ENCODE peak calls at places on chromosomes 12 and 14, in ten cellular contexts. H is EL, G is iris pigment epithelial cell, Z is A549, F is AG04450, W is mesothelial cell of epicardium, K is HFF-Myc, T is SK-N-DZ, A is DMS 273 treated with DMSO at 0.1 percent for 48 hours, C is LoVo. V is an unnamed sample.

GRCh38 chr14:94049625-94050023 is 23.5 kb downstream of the OTUB2 start:
- DNase-seq in H (no peak), G (no peak), Z (no peak), F (no peak), W (no peak), K (no peak), T (no peak), A (no peak), C (no peak), V (no peak)

GRCh38 chr12:49448858-49449257 is 81.6 kb downstream of the SPATS2 start:
- DNase-seq in H (no peak), G (no peak), Z (no peak), F (no peak), W (no peak), K (no peak), T (no peak), A (no peak), C (no peak), V (no peak)

GRCh38 chr12:123608192-123608591 is 6.3 kb downstream of the DDX55 start:
- DNase-seq in H (no peak), G (no peak), Z (no peak), F (no peak), W (no peak), K (no peak), T (no peak), A (peak), C (no peak), V (no peak)

GRCh38 chr12:92030618-92031017 is 115.0 kb downstream of the BTG1 start:
- DNase-seq in H (no peak), G (peak), Z (no peak), F (no peak), W (no peak), K (no peak), T (no peak), A (no peak), C (no peak), V (no peak)

GRCh38 chr12:19894049-19894448 is 454.8 kb downstream of the AEBP2 start:
- DNase-seq in H (peak), G (peak), Z (no peak), F (no peak), W (no peak), K (no peak), T (no peak), A (no peak), C (no peak), V (peak)

GRCh38 chr14:39423793-39424192 is 8.4 kb downstream of the FBXO33 start:
- DNase-seq in H (no peak), G (no peak), Z (no peak), F (no peak), W (no peak), K (no peak), T (no peak), A (no peak), C (no peak), V (no peak)

GRCh38 chr12:77151030-77151429 is 85.7 kb upstream of the E2F7 start:
- DNase-seq in H (no peak), G (no peak), Z (no peak), F (no peak), W (no peak), K (no peak), T (no peak), A (no peak), C (peak), V (no peak)

GRCh38 chr12:82688035-82688501 is 1.4 kb downstream of the TMTC2 start:
- DNase-seq in H (peak), G (peak), Z (peak), F (no peak), W (no peak), K (no peak), T (peak), A (no peak), C (peak), V (no peak)

GRCh38 chr12:45170456-45171042 is 45.3 kb upstream of the ANO6 start:
- DNase-seq in H (peak), G (peak), Z (peak), F (peak), W (peak), K (peak), T (peak), A (peak), C (peak), V (peak)

GRCh38 chr12:69254046-69254445 is 14.7 kb downstream of the CPSF6 start:
- DNase-seq in H (peak), G (peak), Z (peak), F (no peak), W (no peak), K (no peak), T (peak), A (no peak), C (peak), V (peak)

GRCh38 chr12:5872745-5873144 is 72.3 kb downstream of the ANO2 start:
- DNase-seq in H (peak), G (no peak), Z (peak), F (no peak), W (no peak), K (no peak), T (no peak), A (no peak), C (peak), V (no peak)

GRCh38 chr12:124419292-124420040 is 124.6 kb downstream of the RFLNA start:
- DNase-seq in H (no peak), G (no peak), Z (no peak), F (peak), W (no peak), K (no peak), T (no peak), A (peak), C (no peak), V (no peak)

GRCh38 chr12:1566449-1567135 is 27.8 kb downstream of the FBXL14 start:
- DNase-seq in H (no peak), G (no peak), Z (no peak), F (no peak), W (no peak), K (no peak), T (no peak), A (no peak), C (no peak), V (no peak)

GRCh38 chr12:78403136-78403535 is 461.4 kb upstream of the SYT1 start:
- DNase-seq in H (peak), G (peak), Z (peak), F (no peak), W (no peak), K (peak), T (peak), A (no peak), C (no peak), V (no peak)

GRCh38 chr12:40188558-40189320 is 36.1 kb upstream of the LRRK2 start:
- DNase-seq in H (no peak), G (no peak), Z (no peak), F (no peak), W (no peak), K (no peak), T (no peak), A (no peak), C (no peak), V (no peak)

GRCh38 chr12:132557969-132558856 is 52.2 kb downstream of the LRCOL1 start:
- DNase-seq in H (no peak), G (no peak), Z (no peak), F (no peak), W (no peak), K (no peak), T (no peak), A (no peak), C (no peak), V (no peak)

GRCh38 chr12:100668939-100669536 is 95.6 kb downstream of the GAS2L3 start:
- DNase-seq in H (peak), G (peak), Z (peak), F (peak), W (peak), K (peak), T (peak), A (no peak), C (peak), V (peak)

GRCh38 chr12:47274725-47275124 is 195.0 kb upstream of the AMIGO2 start:
- DNase-seq in H (no peak), G (no peak), Z (no peak), F (no peak), W (no peak), K (no peak), T (no peak), A (no peak), C (no peak), V (no peak)

GRCh38 chr14:94036328-94037167 is 10.4 kb downstream of the OTUB2 start:
- DNase-seq in H (peak), G (peak), Z (peak), F (peak), W (peak), K (peak), T (peak), A (peak), C (peak), V (peak)

GRCh38 chr14:105067140-105067968 is 2.1 kb upstream of the GPR132 start:
- DNase-seq in H (peak), G (peak), Z (no peak), F (no peak), W (no peak), K (no peak), T (no peak), A (no peak), C (no peak), V (no peak)

GRCh38 chr12:66776974-66777373 is 98.1 kb upstream of the GRIP1 start:
- DNase-seq in H (no peak), G (no peak), Z (no peak), F (no peak), W (no peak), K (no peak), T (peak), A (no peak), C (no peak), V (no peak)

GRCh38 chr14:37901978-37902377 is 305.7 kb upstream of the SSTR1 start:
- DNase-seq in H (peak), G (peak), Z (no peak), F (no peak), W (no peak), K (peak), T (no peak), A (no peak), C (no peak), V (no peak)

GRCh38 chr12:32836710-32837109 is 59.9 kb downstream of the PKP2 start:
- DNase-seq in H (no peak), G (peak), Z (no peak), F (no peak), W (no peak), K (no peak), T (no peak), A (no peak), C (no peak), V (no peak)

GRCh38 chr14:61662001-61662400 is 33.3 kb upstream of the HIF1A start:
- DNase-seq in H (peak), G (peak), Z (no peak), F (no peak), W (no peak), K (no peak), T (no peak), A (no peak), C (no peak), V (no peak)

GRCh38 chr12:12887471-12887870 is 3.9 kb upstream of the GPRC5A start:
- DNase-seq in H (no peak), G (no peak), Z (peak), F (no peak), W (no peak), K (no peak), T (no peak), A (no peak), C (peak), V (no peak)

GRCh38 chr12:109277899-109278762 is 31.0 kb downstream of the FOXN4 start:
- DNase-seq in H (no peak), G (peak), Z (peak), F (peak), W (no peak), K (no peak), T (peak), A (peak), C (no peak), V (no peak)

GRCh38 chr12:45893240-45893639 is 97.1 kb downstream of the SCAF11 start:
- DNase-seq in H (peak), G (no peak), Z (peak), F (no peak), W (no peak), K (peak), T (no peak), A (no peak), C (no peak), V (no peak)

GRCh38 chr14:53842938-53843337 is 113.7 kb downstream of the BMP4 start:
- DNase-seq in H (peak), G (peak), Z (peak), F (no peak), W (no peak), K (no peak), T (no peak), A (no peak), C (peak), V (no peak)

GRCh38 chr14:72610831-72611200 is 283.1 kb downstream of the DPF3 start:
- DNase-seq in H (peak), G (no peak), Z (no peak), F (no peak), W (peak), K (no peak), T (no peak), A (no peak), C (no peak), V (no peak)

GRCh38 chr14:73744175-73744867 is 30.1 kb upstream of the PNMA1 start:
- DNase-seq in H (no peak), G (no peak), Z (no peak), F (no peak), W (no peak), K (no peak), T (no peak), A (no peak), C (no peak), V (no peak)

GRCh38 chr14:90159147-90159546 is 97.2 kb upstream of the PSMC1 start:
- DNase-seq in H (no peak), G (no peak), Z (no peak), F (no peak), W (no peak), K (no peak), T (peak), A (no peak), C (no peak), V (no peak)

GRCh38 chr12:113088971-113089756 is 32.6 kb downstream of the DTX1 start:
- DNase-seq in H (no peak), G (no peak), Z (no peak), F (no peak), W (no peak), K (no peak), T (no peak), A (no peak), C (no peak), V (no peak)